ENCODE peak calls at places on chromosomes 6 and 20, in six cellular contexts. Q is stimulated activated CD4-positive, alpha-beta T cell treated with anti-CD3 and anti-CD28 coated beads, TNF-alpha, amount 100 ng/mL, for 1 hour; I is kidney tubule cell; U is M059J; Z is activated CD4-positive, alpha-beta T cell treated with anti-CD3 and anti-CD28 coated beads for 24 hours; C is posterior vena cava. L is an unnamed sample.

GRCh38 chr20:24507182-24507853 is 37.9 kb downstream of the SYNDIG1 start:
- DNase-seq in U (no peak), I (no peak), C (no peak), Q (no peak), Z (no peak), L (peak; percentile 27)

GRCh38 chr20:54704032-54704635 is 228.7 kb downstream of the DOK5 start:
- DNase-seq in U (no peak), C (no peak), Z (no peak), Q (no peak), I (no peak), L (no peak)

GRCh38 chr6:69719602-69720193 is 77.1 kb downstream of the LMBRD1 start:
- DNase-seq in I (peak; percentile 26), U (peak; percentile 28), Z (no peak), C (no peak), Q (no peak), L (peak; percentile 40)

GRCh38 chr6:11653028-11653583 is 115.6 kb downstream of the TMEM170B start:
- DNase-seq in I (peak; percentile 96), Q (peak; percentile 2), U (peak; percentile 98), C (no peak), Z (peak; percentile 21), L (peak; percentile 57)

GRCh38 chr6:74420221-74420620 is 724.2 kb downstream of the CD109 start:
- DNase-seq in Z (no peak), C (no peak), U (no peak), Q (no peak), I (no peak), L (no peak)

GRCh38 chr6:132830236-132830799 is 15.9 kb downstream of the RPS12 start:
- DNase-seq in Z (no peak), U (peak; percentile 56), C (no peak), Q (no peak), I (peak; percentile 40), L (peak; percentile 41)

GRCh38 chr6:27866370-27867050 is 45.7 kb downstream of the OR2B2 start:
- DNase-seq in I (peak; percentile 67), Z (no peak), C (no peak), Q (no peak), U (peak; percentile 94), L (peak; percentile 71)

GRCh38 chr20:63829943-63830820 is 882 bp downstream of the ZBTB46 start:
- DNase-seq in U (peak; percentile 47), Z (no peak), I (no peak), Q (no peak), C (no peak), L (no peak)

GRCh38 chr6:113909224-113909856 is 52.2 kb downstream of the MARCKS start:
- DNase-seq in Q (no peak), U (peak; percentile 70), Z (no peak), C (no peak), I (peak; percentile 58), L (peak; percentile 57)